ENCODE peak calls at places on chromosomes 12 and 14, in four cellular contexts. P, V, T and M are unnamed samples.

GRCh38 chr14:84750763-84751554 is 779.0 kb upstream of the FLRT2 start:
- DNase-seq in P (no peak), V (no peak), T (no peak), M (no peak)

GRCh38 chr14:32469388-32470160 is 140.5 kb downstream of the AKAP6 start:
- DNase-seq in T (peak), V (no peak), P (peak), M (peak)

GRCh38 chr12:113136128-113136989 is 798 bp upstream of the RASAL1 start:
- DNase-seq in V (peak), P (peak), T (no peak), M (no peak)

GRCh38 chr12:66036317-66036716 is 94.2 kb downstream of the LLPH start:
- DNase-seq in T (peak), P (no peak), V (no peak), M (peak)

GRCh38 chr12:40946612-40947194 is 241.4 kb upstream of the PDZRN4 start:
- DNase-seq in T (peak), P (peak), V (no peak), M (peak)

GRCh38 chr14:55381040-55381439 is 30.6 kb downstream of the ATG14 start:
- DNase-seq in T (no peak), P (no peak), V (no peak), M (peak)

GRCh38 chr12:7219599-7220243 is 30.2 kb downstream of the PEX5 start:
- DNase-seq in V (peak), P (peak), T (peak), M (peak)

GRCh38 chr12:97573901-97574300 is 111.3 kb downstream of the RMST start:
- DNase-seq in P (no peak), V (no peak), T (no peak), M (no peak)

GRCh38 chr14:99943620-99944019 is 121.6 kb upstream of the EVL start:
- DNase-seq in T (no peak), P (no peak), V (no peak), M (no peak)

GRCh38 chr14:103536693-103537092 is 7.7 kb downstream of the TRMT61A start:
- DNase-seq in T (no peak), P (no peak), V (no peak), M (no peak)

GRCh38 chr14:90274019-90274418 is 17.7 kb downstream of the PSMC1 start:
- DNase-seq in P (no peak), V (peak), T (peak), M (no peak)

GRCh38 chr14:57493467-57494181 is at the start of gene CCDC198:
- DNase-seq in T (peak), V (no peak), P (no peak), M (peak)

GRCh38 chr12:45220366-45220931 is 4.6 kb downstream of the ANO6 start:
- DNase-seq in P (no peak), T (no peak), V (no peak), M (no peak)

GRCh38 chr12:20262131-20262530 is 106.2 kb upstream of the PDE3A start:
- DNase-seq in P (no peak), T (no peak), V (no peak), M (no peak)

GRCh38 chr14:103382375-103382774 is 2.8 kb upstream of the MARK3 start:
- DNase-seq in T (no peak), V (no peak), P (no peak), M (no peak)

GRCh38 chr14:37143500-37143874 is 28.9 kb downstream of the SLC25A21 start:
- DNase-seq in V (no peak), P (no peak), T (no peak), M (no peak)

GRCh38 chr14:34713122-34713680 is 1.2 kb downstream of the CFL2 start:
- DNase-seq in V (no peak), T (no peak), P (peak), M (no peak)

GRCh38 chr12:16788888-16789790 is 183.2 kb upstream of the LMO3 start:
- DNase-seq in P (no peak), T (no peak), V (no peak), M (no peak)

GRCh38 chr12:57127101-57127709 is 1.1 kb upstream of the LRP1 start:
- DNase-seq in V (peak), P (peak), T (peak), M (peak)

GRCh38 chr14:64951724-64952123 is 9.2 kb upstream of the GPX2 start:
- DNase-seq in P (no peak), V (no peak), T (no peak), M (no peak)

GRCh38 chr12:30967026-30967425 is 40.5 kb downstream of the TSPAN11 start:
- DNase-seq in V (no peak), T (no peak), P (no peak), M (no peak)

GRCh38 chr14:104547998-104548700 is 31.4 kb upstream of the C14orf180 start:
- DNase-seq in P (no peak), V (peak), T (no peak), M (no peak)

GRCh38 chr12:120801146-120801545 is 75.5 kb downstream of the ACADS start:
- DNase-seq in T (no peak), V (no peak), P (no peak), M (no peak)

GRCh38 chr14:20580242-20580641 is 7.6 kb downstream of the RNASE11 start:
- DNase-seq in P (no peak), V (peak), T (no peak), M (no peak)

GRCh38 chr12:40646891-40647290 is 45.3 kb upstream of the CNTN1 start:
- DNase-seq in V (no peak), T (no peak), P (no peak), M (no peak)

GRCh38 chr12:98752726-98753125 is 107.6 kb downstream of the APAF1 start:
- DNase-seq in P (no peak), T (no peak), V (no peak), M (no peak)

GRCh38 chr12:106179086-106179485 is 40.3 kb upstream of the NUAK1 start:
- DNase-seq in P (no peak), V (no peak), T (no peak), M (peak)

GRCh38 chr12:107760207-107760816 is 625 bp downstream of the PRDM4 start:
- DNase-seq in T (peak), P (no peak), V (peak), M (peak)

GRCh38 chr12:101209319-101210302 is at the start of gene SLC5A8:
- DNase-seq in T (no peak), V (no peak), P (no peak), M (no peak)

GRCh38 chr14:75257241-75257640 is 21.4 kb upstream of the FOS start:
- DNase-seq in P (no peak), T (no peak), V (no peak), M (no peak)

GRCh38 chr14:75258803-75259509 is 19.7 kb upstream of the FOS start:
- DNase-seq in V (peak), T (peak), P (peak), M (peak)

GRCh38 chr14:75259946-75260545 is 18.6 kb upstream of the FOS start:
- DNase-seq in T (no peak), V (no peak), P (no peak), M (no peak)

GRCh38 chr14:75259510-75259855 is 19.1 kb upstream of the FOS start:
- DNase-seq in V (no peak), T (peak), P (no peak), M (no peak)

DNA sequence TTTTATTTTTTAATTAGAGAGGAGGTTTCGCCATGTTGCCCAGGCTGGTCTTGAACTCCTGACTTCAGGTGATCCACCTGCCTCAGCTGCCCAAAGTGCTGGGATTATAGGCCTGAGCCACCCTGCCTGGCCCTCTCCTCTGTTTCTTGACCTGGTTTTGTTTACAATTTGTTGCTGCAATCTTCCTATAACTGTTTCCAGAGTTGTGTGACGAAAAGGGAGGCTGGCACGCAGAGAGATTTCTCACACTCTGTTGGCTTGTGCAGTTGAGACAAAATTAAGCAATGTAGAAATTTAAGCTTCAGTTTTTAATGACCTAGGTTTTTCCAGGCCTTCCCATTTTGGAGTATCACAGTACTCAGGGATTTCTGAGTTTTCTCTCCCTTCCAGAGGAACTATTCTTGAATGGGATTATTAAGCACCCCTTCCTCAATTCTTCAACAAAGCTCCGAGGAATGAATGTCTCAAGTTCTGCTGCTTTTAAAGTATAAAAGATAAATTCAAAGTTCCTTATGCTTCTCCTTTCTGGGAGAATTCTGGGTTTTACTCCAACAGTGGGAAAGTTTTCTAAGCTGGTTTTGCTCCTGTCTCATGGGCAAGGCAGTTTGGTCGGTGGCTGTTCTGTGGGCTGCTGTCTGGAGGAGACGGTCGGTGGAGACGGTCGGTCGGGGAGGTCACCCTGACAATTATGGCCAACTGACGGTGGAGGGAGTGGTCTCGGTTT is 20.4 kb upstream of the FOS start:
- DNase-seq in V (no peak), P (no peak), T (no peak), M (no peak)
- TF ChIP-seq RNF2 in V (no peak), P (no peak), T (no peak), M (no peak)

GRCh38 chr12:89884917-89885316 is 176.3 kb upstream of the ATP2B1 start:
- DNase-seq in T (no peak), P (no peak), V (no peak), M (no peak)

GRCh38 chr12:89882757-89883156 is 174.1 kb upstream of the ATP2B1 start:
- DNase-seq in T (no peak), V (no peak), P (no peak), M (no peak)

GRCh38 chr12:89882051-89882450 is 173.4 kb upstream of the ATP2B1 start:
- DNase-seq in P (no peak), T (no peak), V (no peak), M (no peak)

GRCh38 chr12:89884365-89884915 is 175.8 kb upstream of the ATP2B1 start:
- DNase-seq in T (no peak), P (no peak), V (no peak), M (no peak)

DNA sequence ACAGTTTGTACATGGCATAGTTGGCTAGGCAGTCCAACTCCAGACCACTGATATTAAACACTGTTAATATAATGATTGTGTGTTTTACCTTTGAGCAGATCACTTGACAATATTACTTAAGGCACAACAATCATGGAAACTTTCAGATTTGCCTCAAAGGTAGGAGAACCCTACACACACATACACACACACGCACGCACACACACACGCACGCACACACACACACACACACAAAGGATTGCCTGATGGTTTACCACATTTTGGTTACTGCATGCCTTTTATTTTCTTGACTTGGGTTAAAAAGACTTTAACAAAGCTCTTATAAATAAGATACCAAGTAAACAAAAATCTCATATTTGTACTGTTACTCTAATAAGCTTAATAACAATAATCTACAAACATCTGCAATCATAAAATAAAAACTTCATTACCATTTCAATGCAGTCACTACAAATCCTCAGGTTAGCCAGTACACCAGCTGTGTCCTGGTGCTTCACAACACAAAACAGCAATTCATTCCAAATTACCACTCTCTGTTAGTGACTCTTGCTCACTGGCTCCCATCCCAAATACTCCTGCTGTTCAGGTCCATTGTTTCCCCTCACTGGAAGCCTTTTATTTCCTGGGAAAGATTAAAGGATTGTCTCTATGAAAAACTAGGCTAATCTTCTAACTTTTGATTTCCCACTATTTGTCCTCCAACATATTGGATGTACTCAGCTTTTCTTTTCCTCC is 175.2 kb upstream of the ATP2B1 start:
- DNase-seq in P (no peak), V (no peak), T (no peak), M (no peak)
- TF ChIP-seq RNF2 in P (no peak), V (no peak), T (no peak), M (no peak)

GRCh38 chr12:55220725-55221124 is at the start of gene OR10A7:
- DNase-seq in P (no peak), T (no peak), V (no peak), M (no peak)
- TF ChIP-seq RNF2 in P (no peak), T (no peak), V (no peak), M (no peak)

GRCh38 chr12:2853626-2854025 is 3.2 kb downstream of the TEX52 start:
- DNase-seq in T (peak), V (peak), P (peak), M (peak)
- TF ChIP-seq RNF2 in T (no peak), V (no peak), P (no peak), M (no peak)

DNA sequence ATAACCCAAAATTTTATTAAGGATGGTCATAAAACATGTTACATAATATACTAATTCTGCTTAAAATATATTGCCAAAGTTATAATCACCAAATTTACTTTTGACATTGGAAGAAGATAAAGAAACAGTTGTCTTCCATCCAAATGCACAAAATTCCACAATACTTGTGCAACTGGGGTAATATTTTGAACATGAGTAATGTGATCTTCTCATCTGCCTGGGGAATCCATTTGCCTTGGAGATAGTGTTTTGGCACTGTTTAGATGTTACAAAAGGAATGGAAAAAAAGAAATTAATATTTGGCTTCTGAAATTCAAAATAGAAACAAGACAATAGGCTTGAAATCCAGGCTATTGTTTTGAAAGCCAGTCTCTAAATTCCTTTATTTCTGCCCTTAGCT is 9.1 kb downstream of the GPR19 start:
- DNase-seq in V (no peak), P (no peak), T (no peak), M (no peak)
- TF ChIP-seq RNF2 in V (no peak), P (no peak), T (no peak), M (no peak)